ENCODE peak calls at places on chromosome 10, in six cellular contexts. One of them, this sample, is unnamed.

GRCh38 chr10:44398747-44399477 is 14.0 kb upstream of the CXCL12 start:
- ATAC-seq in T-cell: no peak
- ATAC-seq in gastroesophageal sphincter: no peak
- ATAC-seq in naive B cell: no peak
- ATAC-seq in upper lobe of left lung: no peak
- ATAC-seq in activated T-cell treated with anti-CD3 and anti-CD28 coated beads, Interleukin-2, amount 50 U/mL, for 4 hours: no peak
- ATAC-seq in this sample: no peak

GRCh38 chr10:13593560-13593959 is 6.8 kb downstream of the PRPF18 start:
- ATAC-seq in T-cell: no peak
- ATAC-seq in gastroesophageal sphincter: no peak
- ATAC-seq in naive B cell: no peak
- ATAC-seq in upper lobe of left lung: no peak
- ATAC-seq in activated T-cell treated with anti-CD3 and anti-CD28 coated beads, Interleukin-2, amount 50 U/mL, for 4 hours: no peak
- ATAC-seq in this sample: no peak

GRCh38 chr10:23364378-23364777 is 19.8 kb upstream of the C10orf67 start:
- ATAC-seq in T-cell: no peak
- ATAC-seq in gastroesophageal sphincter: no peak
- ATAC-seq in naive B cell: no peak
- ATAC-seq in upper lobe of left lung: no peak
- ATAC-seq in activated T-cell treated with anti-CD3 and anti-CD28 coated beads, Interleukin-2, amount 50 U/mL, for 4 hours: no peak
- ATAC-seq in this sample: no peak

GRCh38 chr10:44293306-44293778 is 91.6 kb downstream of the CXCL12 start:
- ATAC-seq in T-cell: no peak
- ATAC-seq in gastroesophageal sphincter: no peak
- ATAC-seq in naive B cell: no peak
- ATAC-seq in upper lobe of left lung: peak; percentile 62
- ATAC-seq in activated T-cell treated with anti-CD3 and anti-CD28 coated beads, Interleukin-2, amount 50 U/mL, for 4 hours: no peak
- ATAC-seq in this sample: no peak

GRCh38 chr10:22315455-22316285 is 518 bp upstream of the COMMD3 start:
- ATAC-seq in T-cell: peak; percentile 17
- ATAC-seq in gastroesophageal sphincter: no peak
- ATAC-seq in naive B cell: peak; percentile 21
- ATAC-seq in upper lobe of left lung: no peak
- ATAC-seq in activated T-cell treated with anti-CD3 and anti-CD28 coated beads, Interleukin-2, amount 50 U/mL, for 4 hours: peak; percentile 33
- ATAC-seq in this sample: peak; percentile 14

GRCh38 chr10:64036306-64036930 is 515.2 kb downstream of the REEP3 start:
- ATAC-seq in T-cell: no peak
- ATAC-seq in gastroesophageal sphincter: no peak
- ATAC-seq in naive B cell: no peak
- ATAC-seq in upper lobe of left lung: no peak
- ATAC-seq in activated T-cell treated with anti-CD3 and anti-CD28 coated beads, Interleukin-2, amount 50 U/mL, for 4 hours: no peak
- ATAC-seq in this sample: no peak

GRCh38 chr10:909831-910230 is 21.7 kb downstream of the LARP4B start:
- ATAC-seq in T-cell: no peak
- ATAC-seq in gastroesophageal sphincter: peak; percentile 48
- ATAC-seq in naive B cell: no peak
- ATAC-seq in upper lobe of left lung: no peak
- ATAC-seq in activated T-cell treated with anti-CD3 and anti-CD28 coated beads, Interleukin-2, amount 50 U/mL, for 4 hours: no peak
- ATAC-seq in this sample: no peak

GRCh38 chr10:856405-857157 is 74.9 kb downstream of the LARP4B start:
- ATAC-seq in T-cell: no peak
- ATAC-seq in gastroesophageal sphincter: no peak
- ATAC-seq in naive B cell: no peak
- ATAC-seq in upper lobe of left lung: no peak
- ATAC-seq in activated T-cell treated with anti-CD3 and anti-CD28 coated beads, Interleukin-2, amount 50 U/mL, for 4 hours: no peak
- ATAC-seq in this sample: no peak

GRCh38 chr10:118339096-118339495 is 3.0 kb downstream of the FAM204A start:
- ATAC-seq in T-cell: no peak
- ATAC-seq in gastroesophageal sphincter: no peak
- ATAC-seq in naive B cell: no peak
- ATAC-seq in upper lobe of left lung: no peak
- ATAC-seq in activated T-cell treated with anti-CD3 and anti-CD28 coated beads, Interleukin-2, amount 50 U/mL, for 4 hours: no peak
- ATAC-seq in this sample: no peak

GRCh38 chr10:81031774-81032173 is 494.1 kb downstream of the SH2D4B start:
- ATAC-seq in T-cell: no peak
- ATAC-seq in gastroesophageal sphincter: no peak
- ATAC-seq in naive B cell: no peak
- ATAC-seq in upper lobe of left lung: no peak
- ATAC-seq in activated T-cell treated with anti-CD3 and anti-CD28 coated beads, Interleukin-2, amount 50 U/mL, for 4 hours: no peak
- ATAC-seq in this sample: no peak

GRCh38 chr10:45386657-45387056 is 12.6 kb downstream of the ALOX5 start:
- ATAC-seq in T-cell: no peak
- ATAC-seq in gastroesophageal sphincter: no peak
- ATAC-seq in naive B cell: no peak
- ATAC-seq in upper lobe of left lung: no peak
- ATAC-seq in activated T-cell treated with anti-CD3 and anti-CD28 coated beads, Interleukin-2, amount 50 U/mL, for 4 hours: no peak
- ATAC-seq in this sample: no peak

GRCh38 chr10:71290806-71291205 is 28.3 kb upstream of the SLC29A3 start:
- ATAC-seq in T-cell: no peak
- ATAC-seq in gastroesophageal sphincter: no peak
- ATAC-seq in naive B cell: no peak
- ATAC-seq in upper lobe of left lung: no peak
- ATAC-seq in activated T-cell treated with anti-CD3 and anti-CD28 coated beads, Interleukin-2, amount 50 U/mL, for 4 hours: no peak
- ATAC-seq in this sample: no peak

GRCh38 chr10:67834375-67834774 is 3.6 kb downstream of the DNAJC12 start:
- ATAC-seq in T-cell: no peak
- ATAC-seq in gastroesophageal sphincter: no peak
- ATAC-seq in naive B cell: no peak
- ATAC-seq in upper lobe of left lung: no peak
- ATAC-seq in activated T-cell treated with anti-CD3 and anti-CD28 coated beads, Interleukin-2, amount 50 U/mL, for 4 hours: no peak
- ATAC-seq in this sample: no peak

GRCh38 chr10:103470755-103471653 is 8.0 kb downstream of the CALHM3 start:
- ATAC-seq in T-cell: peak; percentile 96
- ATAC-seq in gastroesophageal sphincter: peak; percentile 75
- ATAC-seq in naive B cell: peak; percentile 74
- ATAC-seq in upper lobe of left lung: peak; percentile 90
- ATAC-seq in activated T-cell treated with anti-CD3 and anti-CD28 coated beads, Interleukin-2, amount 50 U/mL, for 4 hours: peak; percentile 81
- ATAC-seq in this sample: peak; percentile 84

GRCh38 chr10:93680414-93681047 is 21.9 kb downstream of the FRA10AC1 start:
- ATAC-seq in T-cell: no peak
- ATAC-seq in gastroesophageal sphincter: no peak
- ATAC-seq in naive B cell: no peak
- ATAC-seq in upper lobe of left lung: peak; percentile 54
- ATAC-seq in activated T-cell treated with anti-CD3 and anti-CD28 coated beads, Interleukin-2, amount 50 U/mL, for 4 hours: no peak
- ATAC-seq in this sample: no peak

GRCh38 chr10:8453587-8453986 is 399.1 kb downstream of the GATA3 start:
- ATAC-seq in T-cell: no peak
- ATAC-seq in gastroesophageal sphincter: no peak
- ATAC-seq in naive B cell: no peak
- ATAC-seq in upper lobe of left lung: peak; percentile 86
- ATAC-seq in activated T-cell treated with anti-CD3 and anti-CD28 coated beads, Interleukin-2, amount 50 U/mL, for 4 hours: no peak
- ATAC-seq in this sample: no peak

GRCh38 chr10:3485287-3485686 is 299.7 kb downstream of the KLF6 start:
- ATAC-seq in T-cell: peak; percentile 60
- ATAC-seq in gastroesophageal sphincter: no peak
- ATAC-seq in naive B cell: peak; percentile 81
- ATAC-seq in upper lobe of left lung: peak; percentile 64
- ATAC-seq in activated T-cell treated with anti-CD3 and anti-CD28 coated beads, Interleukin-2, amount 50 U/mL, for 4 hours: no peak
- ATAC-seq in this sample: no peak

GRCh38 chr10:124053971-124054370 is 39.4 kb downstream of the CHST15 start:
- ATAC-seq in T-cell: no peak
- ATAC-seq in gastroesophageal sphincter: no peak
- ATAC-seq in naive B cell: no peak
- ATAC-seq in upper lobe of left lung: no peak
- ATAC-seq in activated T-cell treated with anti-CD3 and anti-CD28 coated beads, Interleukin-2, amount 50 U/mL, for 4 hours: no peak
- ATAC-seq in this sample: no peak

GRCh38 chr10:6581750-6582697 is 1.9 kb upstream of the PRKCQ start:
- ATAC-seq in T-cell: no peak
- ATAC-seq in gastroesophageal sphincter: no peak
- ATAC-seq in naive B cell: no peak
- ATAC-seq in upper lobe of left lung: no peak
- ATAC-seq in activated T-cell treated with anti-CD3 and anti-CD28 coated beads, Interleukin-2, amount 50 U/mL, for 4 hours: no peak
- ATAC-seq in this sample: no peak

GRCh38 chr10:123997486-123998196 is 95.8 kb downstream of the CHST15 start:
- ATAC-seq in T-cell: no peak
- ATAC-seq in gastroesophageal sphincter: peak; percentile 54
- ATAC-seq in naive B cell: no peak
- ATAC-seq in upper lobe of left lung: peak; percentile 66
- ATAC-seq in activated T-cell treated with anti-CD3 and anti-CD28 coated beads, Interleukin-2, amount 50 U/mL, for 4 hours: no peak
- ATAC-seq in this sample: no peak

GRCh38 chr10:126630225-126630624 is 40.3 kb downstream of the C10orf90 start:
- ATAC-seq in T-cell: no peak
- ATAC-seq in gastroesophageal sphincter: no peak
- ATAC-seq in naive B cell: no peak
- ATAC-seq in upper lobe of left lung: no peak
- ATAC-seq in activated T-cell treated with anti-CD3 and anti-CD28 coated beads, Interleukin-2, amount 50 U/mL, for 4 hours: no peak
- ATAC-seq in this sample: no peak

GRCh38 chr10:79223346-79224048 is 123.8 kb upstream of the PPIF start:
- ATAC-seq in T-cell: no peak
- ATAC-seq in gastroesophageal sphincter: peak; percentile 71
- ATAC-seq in naive B cell: no peak
- ATAC-seq in upper lobe of left lung: peak; percentile 24
- ATAC-seq in activated T-cell treated with anti-CD3 and anti-CD28 coated beads, Interleukin-2, amount 50 U/mL, for 4 hours: no peak
- ATAC-seq in this sample: no peak

GRCh38 chr10:84138478-84139125 is 707 bp upstream of the GHITM start:
- ATAC-seq in T-cell: peak; percentile 7
- ATAC-seq in gastroesophageal sphincter: peak; percentile 8
- ATAC-seq in naive B cell: no peak
- ATAC-seq in upper lobe of left lung: peak; percentile 8
- ATAC-seq in activated T-cell treated with anti-CD3 and anti-CD28 coated beads, Interleukin-2, amount 50 U/mL, for 4 hours: peak; percentile 72
- ATAC-seq in this sample: peak; percentile 80

GRCh38 chr10:69383485-69384089 is 33.1 kb downstream of the TACR2 start:
- ATAC-seq in T-cell: no peak
- ATAC-seq in gastroesophageal sphincter: peak; percentile 57
- ATAC-seq in naive B cell: no peak
- ATAC-seq in upper lobe of left lung: peak; percentile 85
- ATAC-seq in activated T-cell treated with anti-CD3 and anti-CD28 coated beads, Interleukin-2, amount 50 U/mL, for 4 hours: no peak
- ATAC-seq in this sample: no peak

GRCh38 chr10:77285529-77286182 is 352.0 kb downstream of the KCNMA1 start:
- ATAC-seq in T-cell: no peak
- ATAC-seq in gastroesophageal sphincter: no peak
- ATAC-seq in naive B cell: no peak
- ATAC-seq in upper lobe of left lung: no peak
- ATAC-seq in activated T-cell treated with anti-CD3 and anti-CD28 coated beads, Interleukin-2, amount 50 U/mL, for 4 hours: no peak
- ATAC-seq in this sample: no peak

GRCh38 chr10:96740579-96741281 is 20.4 kb upstream of the PIK3AP1 start:
- ATAC-seq in T-cell: no peak
- ATAC-seq in gastroesophageal sphincter: peak; percentile 76
- ATAC-seq in naive B cell: peak; percentile 73
- ATAC-seq in upper lobe of left lung: peak; percentile 94
- ATAC-seq in activated T-cell treated with anti-CD3 and anti-CD28 coated beads, Interleukin-2, amount 50 U/mL, for 4 hours: no peak
- ATAC-seq in this sample: no peak

GRCh38 chr10:99808285-99808684 is 25.8 kb downstream of the ABCC2 start:
- ATAC-seq in T-cell: no peak
- ATAC-seq in gastroesophageal sphincter: no peak
- ATAC-seq in naive B cell: no peak
- ATAC-seq in upper lobe of left lung: no peak
- ATAC-seq in activated T-cell treated with anti-CD3 and anti-CD28 coated beads, Interleukin-2, amount 50 U/mL, for 4 hours: no peak
- ATAC-seq in this sample: no peak

GRCh38 chr10:4678023-4678950 is 147.7 kb upstream of the AKR1E2 start:
- ATAC-seq in T-cell: no peak
- ATAC-seq in gastroesophageal sphincter: peak; percentile 87
- ATAC-seq in naive B cell: no peak
- ATAC-seq in upper lobe of left lung: peak; percentile 63
- ATAC-seq in activated T-cell treated with anti-CD3 and anti-CD28 coated beads, Interleukin-2, amount 50 U/mL, for 4 hours: no peak
- ATAC-seq in this sample: no peak

GRCh38 chr10:69732147-69732825 is 69.4 kb upstream of the COL13A1 start:
- ATAC-seq in T-cell: no peak
- ATAC-seq in gastroesophageal sphincter: no peak
- ATAC-seq in naive B cell: no peak
- ATAC-seq in upper lobe of left lung: no peak
- ATAC-seq in activated T-cell treated with anti-CD3 and anti-CD28 coated beads, Interleukin-2, amount 50 U/mL, for 4 hours: no peak
- ATAC-seq in this sample: no peak

GRCh38 chr10:78576276-78576675 is 492.5 kb upstream of the ZMIZ1 start:
- ATAC-seq in T-cell: no peak
- ATAC-seq in gastroesophageal sphincter: no peak
- ATAC-seq in naive B cell: no peak
- ATAC-seq in upper lobe of left lung: no peak
- ATAC-seq in activated T-cell treated with anti-CD3 and anti-CD28 coated beads, Interleukin-2, amount 50 U/mL, for 4 hours: no peak
- ATAC-seq in this sample: no peak

GRCh38 chr10:35696888-35697287 is 54.8 kb upstream of the FZD8 start:
- ATAC-seq in T-cell: no peak
- ATAC-seq in gastroesophageal sphincter: no peak
- ATAC-seq in naive B cell: no peak
- ATAC-seq in upper lobe of left lung: no peak
- ATAC-seq in activated T-cell treated with anti-CD3 and anti-CD28 coated beads, Interleukin-2, amount 50 U/mL, for 4 hours: no peak
- ATAC-seq in this sample: no peak

This sample was measured in activated CD4-positive, CD25-positive, alpha-beta regulatory T cell treated with anti-CD3 and anti-CD28 coated beads, Interleukin-2, amount 50 U/mL, for 24 hours.